ENCODE peak calls at places on chromosomes 1 and 21, in five cellular contexts. Y is nucleus accumbens, H is lower lobe of right lung, D is tibial artery, M is glutamatergic neuron. E is an unnamed sample.

GRCh38 chr21:15624646-15625045 is 105.1 kb upstream of the USP25 start:
- DNase-seq in Y (no peak), H (no peak), M (no peak), D (no peak), E (no peak)

GRCh38 chr1:199688774-199689173 is 338.7 kb upstream of the NR5A2 start:
- DNase-seq in H (no peak), M (no peak), D (no peak), Y (no peak), E (no peak)

GRCh38 chr21:15190412-15190811 is 125.6 kb upstream of the NRIP1 start:
- DNase-seq in Y (no peak), D (no peak), H (no peak), M (no peak), E (no peak)

GRCh38 chr1:29332204-29332603 is 95.9 kb downstream of the PTPRU start:
- DNase-seq in D (no peak), H (no peak), M (peak), Y (no peak), E (peak)

GRCh38 chr1:9909222-9910046 is 635 bp downstream of the CTNNBIP1 start:
- DNase-seq in M (peak), D (peak), H (peak), Y (peak), E (no peak)

GRCh38 chr1:16630661-16631247 is 17.4 kb upstream of the NBPF1 start:
- DNase-seq in Y (no peak), M (peak), H (peak), D (peak), E (no peak)

GRCh38 chr1:24199291-24199900 is 12.3 kb upstream of the IFNLR1 start:
- DNase-seq in H (no peak), M (peak), Y (peak), D (peak), E (peak)

GRCh38 chr21:15015622-15016471 is 49.0 kb downstream of the NRIP1 start:
- DNase-seq in M (no peak), D (no peak), Y (no peak), H (no peak), E (no peak)

GRCh38 chr1:17304155-17304826 is 3.7 kb upstream of the PADI4 start:
- DNase-seq in M (peak), H (no peak), Y (no peak), D (peak), E (no peak)

GRCh38 chr1:201791051-201791774 is 37.7 kb upstream of the IPO9 start:
- DNase-seq in D (no peak), H (no peak), M (no peak), Y (peak), E (no peak)

GRCh38 chr1:154866995-154867795 is 2.9 kb downstream of the KCNN3 start:
- DNase-seq in D (no peak), M (no peak), H (no peak), Y (peak), E (no peak)

GRCh38 chr1:162984699-162985098 is 84.5 kb upstream of the RGS4 start:
- DNase-seq in M (no peak), D (no peak), Y (no peak), H (no peak), E (no peak)

GRCh38 chr21:15080504-15080903 is 15.7 kb upstream of the NRIP1 start:
- DNase-seq in Y (no peak), D (no peak), M (no peak), H (no peak), E (no peak)

GRCh38 chr1:32878637-32879041 is 7.7 kb upstream of the HPCA start:
- DNase-seq in M (no peak), D (peak), H (no peak), Y (no peak), E (no peak)

GRCh38 chr1:117564227-117565082 is 41.4 kb upstream of the TENT5C start:
- DNase-seq in Y (no peak), M (no peak), D (no peak), H (no peak), E (no peak)

GRCh38 chr1:24775901-24776300 is 30.7 kb downstream of the CLIC4 start:
- DNase-seq in D (no peak), Y (no peak), M (no peak), H (no peak), E (no peak)

GRCh38 chr21:36183144-36183795 is 26.6 kb downstream of the DOP1B start:
- DNase-seq in H (no peak), D (no peak), M (no peak), Y (no peak), E (no peak)

GRCh38 chr1:216531308-216532239 is 108.3 kb upstream of the USH2A start:
- DNase-seq in H (no peak), D (no peak), M (no peak), Y (no peak), E (no peak)

GRCh38 chr1:147336290-147336689 is 93.8 kb downstream of the CHD1L start:
- DNase-seq in D (no peak), H (no peak), M (no peak), Y (no peak), E (no peak)

GRCh38 chr1:30226648-30227047 is 496.7 kb downstream of the MATN1 start:
- DNase-seq in M (no peak), H (no peak), D (no peak), Y (no peak), E (no peak)

GRCh38 chr1:25568834-25569598 is 25.6 kb downstream of the LDLRAP1 start:
- DNase-seq in D (no peak), H (no peak), Y (no peak), M (peak), E (no peak)

GRCh38 chr1:192810253-192810880 is 1.5 kb downstream of the RGS2 start:
- DNase-seq in Y (no peak), D (peak), H (no peak), M (no peak), E (no peak)

GRCh38 chr1:233480198-233480597 is 133.7 kb upstream of the KCNK1 start:
- DNase-seq in H (no peak), D (no peak), M (no peak), Y (no peak), E (no peak)

GRCh38 chr1:26148887-26149286 is 10.0 kb upstream of the FAM110D start:
- DNase-seq in H (no peak), M (no peak), Y (no peak), D (no peak), E (no peak)

GRCh38 chr1:52294580-52294979 is 71.4 kb downstream of the CC2D1B start:
- DNase-seq in D (no peak), H (no peak), M (no peak), Y (no peak), E (no peak)

GRCh38 chr1:228275435-228276342 is 67.8 kb downstream of the OBSCN start:
- DNase-seq in Y (peak), D (peak), H (peak), M (peak), E (peak)

GRCh38 chr21:36835383-36835795 is 131.1 kb downstream of the HLCS start:
- DNase-seq in Y (no peak), H (no peak), D (no peak), M (no peak), E (no peak)

E was measured in endothelial cell.